ENCODE peak calls at places on chromosomes 3 and 15, in four cellular contexts. One of them, this sample, is unnamed.
A peak's percentile ranks its signal among the peaks of the same experiment; 100 is the strongest.

GRCh38 chr15:29050870-29051269 is 165.1 kb downstream of the APBA2 start:
- DNase-seq in choroid plexus epithelial cell: peak; percentile 76
- DNase-seq in T-helper 9 cell: no peak
- DNase-seq in NCI-H1105: no peak
- DNase-seq in this sample: peak; percentile 56

GRCh38 chr3:48990636-48991421 is 788 bp downstream of the P4HTM start:
- DNase-seq in choroid plexus epithelial cell: no peak
- DNase-seq in T-helper 9 cell: no peak
- DNase-seq in NCI-H1105: no peak
- DNase-seq in this sample: peak; percentile 20

GRCh38 chr3:137867611-137868010 is 103.5 kb downstream of the SOX14 start:
- DNase-seq in choroid plexus epithelial cell: no peak
- DNase-seq in T-helper 9 cell: no peak
- DNase-seq in NCI-H1105: no peak
- DNase-seq in this sample: no peak

GRCh38 chr15:71687902-71688508 is 122.3 kb upstream of the NR2E3 start:
- DNase-seq in choroid plexus epithelial cell: peak; percentile 73
- DNase-seq in T-helper 9 cell: no peak
- DNase-seq in NCI-H1105: no peak
- DNase-seq in this sample: peak; percentile 25

GRCh38 chr3:11001020-11001657 is 8.6 kb downstream of the SLC6A1 start:
- DNase-seq in choroid plexus epithelial cell: no peak
- DNase-seq in T-helper 9 cell: no peak
- DNase-seq in NCI-H1105: no peak
- DNase-seq in this sample: peak; percentile 16

GRCh38 chr3:169146866-169147245 is 516.7 kb downstream of the MECOM start:
- DNase-seq in choroid plexus epithelial cell: peak; percentile 31
- DNase-seq in T-helper 9 cell: no peak
- DNase-seq in NCI-H1105: peak; percentile 21
- DNase-seq in this sample: no peak

GRCh38 chr3:69830147-69830546 is 90.9 kb downstream of the MITF start:
- DNase-seq in choroid plexus epithelial cell: no peak
- DNase-seq in T-helper 9 cell: no peak
- DNase-seq in NCI-H1105: no peak
- DNase-seq in this sample: no peak

GRCh38 chr3:39134305-39134704 is 19.1 kb downstream of the CSRNP1 start:
- DNase-seq in choroid plexus epithelial cell: no peak
- DNase-seq in T-helper 9 cell: no peak
- DNase-seq in NCI-H1105: no peak
- DNase-seq in this sample: no peak

GRCh38 chr3:181727122-181728036 is 15.7 kb downstream of the SOX2 start:
- DNase-seq in choroid plexus epithelial cell: no peak
- DNase-seq in T-helper 9 cell: no peak
- DNase-seq in NCI-H1105: no peak
- DNase-seq in this sample: peak; percentile 6

GRCh38 chr15:69869881-69870465 is 227.7 kb downstream of the TLE3 start:
- DNase-seq in choroid plexus epithelial cell: no peak
- DNase-seq in T-helper 9 cell: no peak
- DNase-seq in NCI-H1105: no peak
- DNase-seq in this sample: peak; percentile 71

GRCh38 chr15:83200589-83200988 is 7.0 kb downstream of the HDGFL3 start:
- DNase-seq in choroid plexus epithelial cell: peak; percentile 42
- DNase-seq in T-helper 9 cell: no peak
- DNase-seq in NCI-H1105: no peak
- DNase-seq in this sample: no peak

GRCh38 chr3:85020828-85021227 is 62.0 kb downstream of the CADM2 start:
- DNase-seq in choroid plexus epithelial cell: no peak
- DNase-seq in T-helper 9 cell: no peak
- DNase-seq in NCI-H1105: no peak
- DNase-seq in this sample: no peak

GRCh38 chr3:59802045-59802444 is 752.2 kb upstream of the CFAP20DC start:
- DNase-seq in choroid plexus epithelial cell: no peak
- DNase-seq in T-helper 9 cell: no peak
- DNase-seq in NCI-H1105: peak; percentile 1
- DNase-seq in this sample: no peak

GRCh38 chr3:122948398-122948797 is 79.2 kb downstream of the SEMA5B start:
- DNase-seq in choroid plexus epithelial cell: no peak
- DNase-seq in T-helper 9 cell: no peak
- DNase-seq in NCI-H1105: no peak
- DNase-seq in this sample: no peak

GRCh38 chr15:39310633-39311032 is 270.2 kb upstream of the THBS1 start:
- DNase-seq in choroid plexus epithelial cell: no peak
- DNase-seq in T-helper 9 cell: no peak
- DNase-seq in NCI-H1105: no peak
- DNase-seq in this sample: no peak

GRCh38 chr15:98035577-98036010 is 75.1 kb downstream of the ARRDC4 start:
- DNase-seq in choroid plexus epithelial cell: no peak
- DNase-seq in T-helper 9 cell: no peak
- DNase-seq in NCI-H1105: no peak
- DNase-seq in this sample: no peak

GRCh38 chr15:65304393-65305143 is at the start of gene RNU5B-1:
- DNase-seq in choroid plexus epithelial cell: peak; percentile 97
- DNase-seq in T-helper 9 cell: peak; percentile 53
- DNase-seq in NCI-H1105: peak; percentile 92
- DNase-seq in this sample: peak; percentile 97

GRCh38 chr15:50134524-50135024 is 15.5 kb upstream of the ATP8B4 start:
- DNase-seq in choroid plexus epithelial cell: peak; percentile 95
- DNase-seq in T-helper 9 cell: no peak
- DNase-seq in NCI-H1105: no peak
- DNase-seq in this sample: peak; percentile 70

GRCh38 chr3:119235151-119235550 is 5.5 kb downstream of the B4GALT4 start:
- DNase-seq in choroid plexus epithelial cell: peak; percentile 71
- DNase-seq in T-helper 9 cell: no peak
- DNase-seq in NCI-H1105: no peak
- DNase-seq in this sample: peak; percentile 51

GRCh38 chr3:189109145-189109544 is 62.6 kb upstream of the TPRG1 start:
- DNase-seq in choroid plexus epithelial cell: no peak
- DNase-seq in T-helper 9 cell: no peak
- DNase-seq in NCI-H1105: no peak
- DNase-seq in this sample: no peak

GRCh38 chr3:169822540-169822939 is 9.8 kb upstream of the LRRC34 start:
- DNase-seq in choroid plexus epithelial cell: no peak
- DNase-seq in T-helper 9 cell: no peak
- DNase-seq in NCI-H1105: no peak
- DNase-seq in this sample: no peak

GRCh38 chr3:9347887-9348286 is 15.0 kb upstream of the THUMPD3 start:
- DNase-seq in choroid plexus epithelial cell: peak; percentile 11
- DNase-seq in T-helper 9 cell: no peak
- DNase-seq in NCI-H1105: no peak
- DNase-seq in this sample: peak; percentile 14

GRCh38 chr15:74461847-74462511 is 1.0 kb upstream of the UBL7 start:
- DNase-seq in choroid plexus epithelial cell: no peak
- DNase-seq in T-helper 9 cell: no peak
- DNase-seq in NCI-H1105: no peak
- DNase-seq in this sample: no peak

GRCh38 chr3:165683947-165684346 is 153.3 kb downstream of the BCHE start:
- DNase-seq in choroid plexus epithelial cell: no peak
- DNase-seq in T-helper 9 cell: no peak
- DNase-seq in NCI-H1105: no peak
- DNase-seq in this sample: no peak

GRCh38 chr3:51379301-51379700 is 5.8 kb upstream of the MANF start:
- DNase-seq in choroid plexus epithelial cell: no peak
- DNase-seq in T-helper 9 cell: no peak
- DNase-seq in NCI-H1105: no peak
- DNase-seq in this sample: no peak

GRCh38 chr3:120450261-120450913 is 405 bp downstream of the FSTL1 start:
- DNase-seq in choroid plexus epithelial cell: peak; percentile 36
- DNase-seq in T-helper 9 cell: no peak
- DNase-seq in NCI-H1105: peak; percentile 21
- DNase-seq in this sample: peak; percentile 44

GRCh38 chr3:178139116-178139515 is 397.1 kb upstream of the KCNMB2 start:
- DNase-seq in choroid plexus epithelial cell: no peak
- DNase-seq in T-helper 9 cell: no peak
- DNase-seq in NCI-H1105: no peak
- DNase-seq in this sample: no peak

GRCh38 chr15:72800819-72801481 is 17.4 kb upstream of the ADPGK start:
- DNase-seq in choroid plexus epithelial cell: peak; percentile 30
- DNase-seq in T-helper 9 cell: no peak
- DNase-seq in NCI-H1105: no peak
- DNase-seq in this sample: peak; percentile 32

GRCh38 chr3:12423918-12424634 is 60.2 kb upstream of the TSEN2 start:
- DNase-seq in choroid plexus epithelial cell: peak; percentile 34
- DNase-seq in T-helper 9 cell: no peak
- DNase-seq in NCI-H1105: no peak
- DNase-seq in this sample: peak; percentile 54

GRCh38 chr15:58378241-58379085 is 53.3 kb upstream of the LIPC start:
- DNase-seq in choroid plexus epithelial cell: peak; percentile 61
- DNase-seq in T-helper 9 cell: no peak
- DNase-seq in NCI-H1105: no peak
- DNase-seq in this sample: peak; percentile 35

GRCh38 chr3:8301977-8302589 is 199.5 kb upstream of the LMCD1 start:
- DNase-seq in choroid plexus epithelial cell: peak; percentile 83
- DNase-seq in T-helper 9 cell: no peak
- DNase-seq in NCI-H1105: no peak
- DNase-seq in this sample: peak; percentile 74

GRCh38 chr15:76865548-76865991 is 39.6 kb downstream of the SCAPER start:
- DNase-seq in choroid plexus epithelial cell: no peak
- DNase-seq in T-helper 9 cell: no peak
- DNase-seq in NCI-H1105: no peak
- DNase-seq in this sample: no peak

GRCh38 chr3:40720863-40721262 is 196.1 kb downstream of the ZNF621 start:
- DNase-seq in choroid plexus epithelial cell: no peak
- DNase-seq in T-helper 9 cell: no peak
- DNase-seq in NCI-H1105: no peak
- DNase-seq in this sample: no peak

GRCh38 chr3:152331018-152331541 is 62.4 kb downstream of the MBNL1 start:
- DNase-seq in choroid plexus epithelial cell: peak; percentile 76
- DNase-seq in T-helper 9 cell: no peak
- DNase-seq in NCI-H1105: no peak
- DNase-seq in this sample: peak; percentile 92

GRCh38 chr3:127133971-127134370 is 59.0 kb upstream of the PRR23E start:
- DNase-seq in choroid plexus epithelial cell: no peak
- DNase-seq in T-helper 9 cell: no peak
- DNase-seq in NCI-H1105: no peak
- DNase-seq in this sample: no peak

GRCh38 chr15:59701880-59702279 is 12.8 kb upstream of the BNIP2 start:
- DNase-seq in choroid plexus epithelial cell: no peak
- DNase-seq in T-helper 9 cell: no peak
- DNase-seq in NCI-H1105: no peak
- DNase-seq in this sample: no peak

GRCh38 chr3:172512363-172512762 is 10.9 kb downstream of the TNFSF10 start:
- DNase-seq in choroid plexus epithelial cell: peak; percentile 60
- DNase-seq in T-helper 9 cell: peak; percentile 48
- DNase-seq in NCI-H1105: no peak
- DNase-seq in this sample: peak; percentile 87

GRCh38 chr15:78065973-78066946 is 11.3 kb downstream of the TBC1D2B start:
- DNase-seq in choroid plexus epithelial cell: peak; percentile 54
- DNase-seq in T-helper 9 cell: no peak
- DNase-seq in NCI-H1105: no peak
- DNase-seq in this sample: no peak